ENCODE peak calls at places on chromosomes 13 and 19, in eight cellular contexts. I is activated gamma-delta T cell, J is smooth muscle cell of the brain vasculature, N is ovary, M is GM23338, E is T-helper 17 cell, G is NCI-H524, S is amniotic stem cell. U is an unnamed sample.

GRCh38 chr19:40671404-40671803 is 19.0 kb downstream of the NUMBL start:
- DNase-seq in S (no peak), E (no peak), J (no peak), M (no peak), N (no peak), G (no peak), I (no peak), U (no peak)

GRCh38 chr13:90553167-90553566 is 794.3 kb upstream of the MIR17HG start:
- DNase-seq in J (no peak), G (peak), N (no peak), S (no peak), M (no peak), E (no peak), I (no peak), U (no peak)

GRCh38 chr19:1856698-1857603 is 6.4 kb downstream of the KLF16 start:
- DNase-seq in S (no peak), E (peak), I (no peak), J (no peak), N (peak), G (peak), M (peak), U (peak)

GRCh38 chr19:55067869-55068268 is 4.9 kb upstream of the RDH13 start:
- DNase-seq in E (no peak), M (no peak), J (no peak), S (no peak), G (no peak), I (no peak), N (no peak), U (no peak)

GRCh38 chr13:73073050-73073449 is 14.2 kb downstream of the KLF5 start:
- DNase-seq in M (no peak), J (no peak), N (no peak), E (no peak), G (no peak), I (no peak), S (no peak), U (no peak)

GRCh38 chr13:79779761-79780160 is 298.8 kb downstream of the NDFIP2 start:
- DNase-seq in G (no peak), N (peak), E (no peak), M (no peak), S (no peak), J (no peak), I (no peak), U (no peak)

GRCh38 chr19:46984077-46985010 is 35.3 kb upstream of the NPAS1 start:
- DNase-seq in E (no peak), G (no peak), M (no peak), S (no peak), I (no peak), J (no peak), N (no peak), U (peak)

GRCh38 chr13:59261928-59262488 is 901.7 kb downstream of the DIAPH3 start:
- DNase-seq in E (no peak), N (no peak), M (peak), G (peak), J (no peak), S (no peak), I (no peak), U (peak)

GRCh38 chr19:13665125-13665903 is 99.0 kb upstream of the MRI1 start:
- DNase-seq in E (no peak), J (no peak), N (no peak), G (no peak), S (no peak), I (no peak), M (no peak), U (no peak)

GRCh38 chr19:18700501-18701249 is 17.2 kb downstream of the CRTC1 start:
- DNase-seq in J (no peak), N (peak), G (peak), M (peak), E (peak), I (peak), S (peak), U (peak)

GRCh38 chr19:4867534-4868285 is at the start of gene PLIN3:
- DNase-seq in E (peak), G (peak), S (peak), N (peak), J (peak), M (peak), I (peak), U (peak)

GRCh38 chr13:51797664-51798488 is 6.1 kb downstream of the DHRS12 start:
- DNase-seq in G (peak), J (no peak), M (peak), I (no peak), N (no peak), S (peak), E (peak), U (peak)

GRCh38 chr13:110358381-110358780 is 51.3 kb downstream of the COL4A2 start:
- DNase-seq in N (no peak), S (no peak), I (no peak), J (no peak), E (no peak), G (no peak), M (no peak), U (no peak)

GRCh38 chr19:53903055-53903680 is 5.9 kb upstream of the CACNG7 start:
- DNase-seq in N (no peak), M (peak), J (no peak), G (no peak), E (no peak), I (no peak), S (peak), U (peak)

GRCh38 chr19:19674315-19674714 is 5.7 kb downstream of the ZNF101 start:
- DNase-seq in G (no peak), E (no peak), S (no peak), I (no peak), M (no peak), N (no peak), J (no peak), U (no peak)

GRCh38 chr13:19984430-19985218 is 26.1 kb downstream of the ZMYM2 start:
- DNase-seq in S (peak), E (no peak), N (no peak), J (no peak), G (peak), M (peak), I (no peak), U (peak)

GRCh38 chr19:38079926-38080380 is 144.1 kb downstream of the DPF1 start:
- DNase-seq in N (no peak), I (no peak), G (no peak), J (no peak), E (no peak), S (peak), M (peak), U (peak)

GRCh38 chr13:67285611-67286010 is 55.5 kb upstream of the PCDH9 start:
- DNase-seq in I (no peak), M (no peak), G (no peak), S (no peak), N (no peak), E (no peak), J (no peak), U (no peak)

GRCh38 chr13:29936051-29936813 is 85.8 kb upstream of the UBL3 start:
- DNase-seq in E (no peak), I (no peak), N (no peak), M (no peak), G (no peak), S (no peak), J (no peak), U (no peak)

GRCh38 chr19:45391346-45391745 is 13.5 kb downstream of the PPP1R13L start:
- DNase-seq in E (no peak), I (no peak), G (peak), S (no peak), J (no peak), N (no peak), M (peak), U (peak)

GRCh38 chr19:34044011-34044410 is 128.3 kb upstream of the LSM14A start:
- DNase-seq in J (no peak), N (no peak), M (no peak), S (no peak), I (no peak), E (no peak), G (no peak), U (no peak)

GRCh38 chr19:925912-926594 is at the start of gene ARID3A:
- DNase-seq in E (peak), J (no peak), N (no peak), G (peak), S (no peak), I (no peak), M (no peak), U (peak)

GRCh38 chr19:16571689-16572331 is 405 bp downstream of the SLC35E1 start:
- DNase-seq in G (no peak), N (no peak), J (no peak), M (peak), S (no peak), I (no peak), E (no peak), U (peak)

GRCh38 chr19:13478576-13478975 is 27.7 kb downstream of the CACNA1A start:
- DNase-seq in N (no peak), J (no peak), S (no peak), M (no peak), E (no peak), G (no peak), I (no peak), U (no peak)

GRCh38 chr13:21741396-21741795 is 70.5 kb downstream of the FGF9 start:
- DNase-seq in J (no peak), S (no peak), M (no peak), I (no peak), N (no peak), G (no peak), E (no peak), U (no peak)

GRCh38 chr13:101523732-101524131 is 71.3 kb downstream of the ITGBL1 start:
- DNase-seq in M (no peak), E (no peak), G (peak), S (no peak), N (no peak), I (no peak), J (no peak), U (peak)

GRCh38 chr13:50955807-50956206 is 46.2 kb downstream of the RNASEH2B start:
- DNase-seq in I (no peak), M (no peak), J (no peak), N (no peak), G (no peak), E (no peak), S (no peak), U (no peak)

GRCh38 chr19:3656073-3656746 is 29.6 kb upstream of the CACTIN start:
- DNase-seq in N (no peak), J (no peak), S (no peak), M (no peak), I (no peak), E (no peak), G (peak), U (peak)

GRCh38 chr19:36963262-36963661 is 47.1 kb downstream of the ZNF568 start:
- DNase-seq in N (no peak), G (peak), M (no peak), J (no peak), I (no peak), S (no peak), E (no peak), U (peak)

U was measured in dermis blood vessel endothelial cell.